ENCODE peak calls at places on chromosomes 13 and 19, in five cellular contexts. N is T-helper 2 cell; O is A172; A is stimulated activated CD8-positive, alpha-beta memory T cell treated with anti-CD3 and anti-CD28 coated beads, Interleukin-12 subunit alpha, Interleukin-12 subunit beta, amount 100 ng/mL, for 4 hours; C is left ventricle myocardium inferior. E is an unnamed sample.

GRCh38 chr19:6744381-6745288 is 5.2 kb downstream of the TRIP10 start:
- DNase-seq in A (no peak), N (no peak), O (peak), C (peak), E (peak)

GRCh38 chr13:51000576-51001260 is 91.1 kb downstream of the RNASEH2B start:
- DNase-seq in C (peak), N (no peak), A (no peak), O (no peak), E (peak)

GRCh38 chr19:38893341-38893771 is 6.1 kb downstream of the SIRT2 start:
- DNase-seq in C (no peak), A (no peak), N (no peak), O (no peak), E (no peak)

GRCh38 chr13:109835321-109835720 is 48.9 kb upstream of the IRS2 start:
- DNase-seq in N (no peak), A (no peak), O (no peak), C (no peak), E (peak)

GRCh38 chr13:43057653-43058317 is 34.4 kb downstream of the DNAJC15 start:
- DNase-seq in N (peak), A (no peak), C (no peak), O (peak), E (peak)

GRCh38 chr19:30664358-30665058 is 292.3 kb downstream of the ZNF536 start:
- DNase-seq in O (no peak), C (peak), A (no peak), N (no peak), E (peak)

GRCh38 chr13:45536224-45536623 is 71.5 kb downstream of the COG3 start:
- DNase-seq in C (no peak), A (no peak), O (no peak), N (no peak), E (no peak)

GRCh38 chr13:99796175-99796819 is 175.3 kb downstream of the ZIC5 start:
- DNase-seq in A (no peak), C (no peak), O (peak), N (no peak), E (peak)

GRCh38 chr19:55242517-55242916 is 14.0 kb upstream of the TMEM86B start:
- DNase-seq in C (no peak), A (no peak), N (no peak), O (no peak), E (no peak)

GRCh38 chr19:29263305-29264080 is 50.5 kb upstream of the UQCRFS1 start:
- DNase-seq in A (peak), O (peak), N (peak), C (peak), E (peak)